ENCODE peak calls at places on chromosomes 4 and X, in four cellular contexts. Y is IMR-90, R is neuronal stem cell, B is mesenchymal stem cell. F is an unnamed sample.

GRCh38 chr4:141534985-141535384 is 101.4 kb upstream of the IL15 start:
- DNase-seq in Y (peak), B (no peak), R (no peak), F (no peak)

GRCh38 chr4:42641696-42642095 is 15.2 kb downstream of the ATP8A1 start:
- DNase-seq in R (no peak), B (no peak), Y (no peak), F (no peak)

GRCh38 chr4:155889036-155889793 is 14.3 kb upstream of the TDO2 start:
- DNase-seq in R (no peak), B (peak), Y (peak), F (no peak)

GRCh38 chrX:44708470-44708869 is 135.4 kb upstream of the DUSP21 start:
- DNase-seq in R (no peak), Y (no peak), B (no peak), F (no peak)

GRCh38 chr4:165723051-165723805 is 149.8 kb upstream of the TLL1 start:
- DNase-seq in R (no peak), Y (no peak), B (no peak), F (no peak)

GRCh38 chr4:73885570-73886230 is 16.5 kb downstream of the CXCL1 start:
- DNase-seq in R (no peak), Y (no peak), B (no peak), F (no peak)

GRCh38 chr4:147019061-147019460 is 73.4 kb upstream of the TTC29 start:
- DNase-seq in R (peak), Y (peak), B (peak), F (peak)

GRCh38 chr4:159946983-159947645 is 844.2 kb downstream of the RAPGEF2 start:
- DNase-seq in Y (peak), R (peak), B (peak), F (peak)

GRCh38 chr4:103996637-103997036 is 276.9 kb upstream of the TACR3 start:
- DNase-seq in Y (no peak), R (peak), B (peak), F (peak)

GRCh38 chr4:155033604-155034003 is 174.8 kb upstream of the NPY2R start:
- DNase-seq in Y (no peak), B (no peak), R (no peak), F (peak)

GRCh38 chrX:52346462-52347165 is 22.2 kb upstream of the XAGE2 start:
- DNase-seq in R (no peak), Y (peak), B (no peak), F (peak)

GRCh38 chrX:109793191-109793590 is 60.1 kb upstream of the ACSL4 start:
- DNase-seq in Y (no peak), B (no peak), R (no peak), F (peak)

GRCh38 chrX:109795682-109796081 is 62.6 kb upstream of the ACSL4 start:
- DNase-seq in Y (no peak), R (no peak), B (no peak), F (no peak)

GRCh38 chrX:109797311-109797975 is 64.4 kb upstream of the ACSL4 start:
- DNase-seq in R (no peak), Y (no peak), B (no peak), F (no peak)
- H3K27ac ChIP-seq in R (no peak), Y (no peak), B (no peak), F (no peak)

GRCh38 chrX:112846787-112847186 is 6.2 kb upstream of the AMOT start:
- DNase-seq in Y (no peak), B (no peak), R (no peak), F (no peak)
- H2BK120ac ChIP-seq in Y (no peak), B (no peak), R (no peak), F (no peak)

GRCh38 chrX:49061916-49062315 is 3.1 kb downstream of the CCDC120 start:
- DNase-seq in B (no peak), R (no peak), Y (no peak), F (no peak)
- H3K18ac ChIP-seq in B (no peak), R (no peak), Y (no peak), F (no peak)

GRCh38 chr4:37627263-37627662 is 58.9 kb downstream of the RELL1 start:
- DNase-seq in Y (no peak), B (no peak), R (no peak), F (no peak)

GRCh38 chr4:37623125-37623524 is 63.1 kb downstream of the RELL1 start:
- DNase-seq in B (no peak), R (no peak), Y (no peak), F (no peak)

GRCh38 chr4:37620174-37620573 is 66.0 kb downstream of the RELL1 start:
- DNase-seq in B (peak), Y (no peak), R (no peak), F (no peak)

GRCh38 chr4:37625499-37625898 is 60.7 kb downstream of the RELL1 start:
- DNase-seq in Y (no peak), R (no peak), B (no peak), F (no peak)

GRCh38 chr4:37623940-37624339 is 62.2 kb downstream of the RELL1 start:
- DNase-seq in R (no peak), Y (no peak), B (no peak), F (no peak)
- H3K27ac ChIP-seq in R (no peak), Y (no peak), B (no peak), F (no peak)

DNA sequence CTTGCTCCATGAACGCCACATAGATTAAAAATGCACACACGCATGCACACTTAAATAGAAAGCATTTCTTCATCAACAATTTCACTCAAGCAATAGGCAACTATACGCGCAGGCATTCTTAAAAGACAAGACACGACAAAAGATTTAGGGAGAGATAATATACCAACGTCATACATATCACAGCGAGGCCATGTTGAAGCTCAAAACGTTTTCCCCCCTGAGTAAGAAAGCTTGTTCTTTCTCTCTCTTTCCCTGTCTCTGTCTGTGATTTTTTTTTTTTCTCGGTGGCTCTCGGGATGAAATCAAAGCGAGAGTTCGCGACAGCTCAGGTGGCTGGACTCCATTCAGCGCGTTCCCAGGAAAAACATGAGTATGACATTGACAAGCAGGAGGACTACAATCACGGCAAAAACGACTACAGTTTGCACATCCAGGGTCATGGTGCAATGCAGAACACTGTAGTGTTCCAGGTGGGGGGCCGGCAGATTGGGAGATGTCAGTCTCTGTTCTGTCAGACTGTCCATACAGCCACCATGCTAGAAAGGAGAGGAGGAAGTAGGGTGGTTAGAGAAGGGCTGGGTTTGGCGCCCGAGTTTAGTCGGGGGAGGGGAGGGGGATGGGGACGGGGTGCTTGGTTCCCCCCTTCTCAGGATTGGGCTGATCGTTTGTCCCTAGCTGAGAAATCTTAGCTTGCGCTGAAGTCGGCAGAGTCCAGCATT is 30.7 kb downstream of the ARHGEF9 start:
- DNase-seq in R (no peak), B (peak), Y (peak), F (no peak)
- H2BK120ac ChIP-seq in R (no peak), B (no peak), Y (peak), F (no peak)

GRCh38 chr4:39526810-39527295 is 386 bp downstream of the UGDH start:
- DNase-seq in R (peak), Y (no peak), B (no peak), F (no peak)
- H3K18ac ChIP-seq in R (peak), Y (peak), B (peak), F (peak)

DNA sequence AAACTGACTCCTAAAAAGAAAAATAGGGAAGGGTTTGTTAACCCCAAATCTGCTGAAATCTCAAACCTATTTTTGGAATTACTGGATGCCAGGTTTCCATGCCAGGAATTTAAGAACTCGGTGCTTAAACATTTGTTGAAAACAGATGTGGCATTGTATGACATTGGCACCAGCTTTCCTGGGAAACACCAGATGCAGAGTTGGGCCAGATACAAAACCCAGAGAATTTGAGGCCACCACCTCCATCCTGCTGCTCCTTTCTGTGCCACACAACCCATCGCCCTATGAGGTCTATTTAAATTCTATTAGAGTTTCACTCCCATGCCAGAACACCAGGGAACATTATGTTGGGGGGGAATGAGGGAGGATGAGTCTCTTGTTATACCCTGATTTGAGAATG is 71.7 kb downstream of the ARAP2 start:
- DNase-seq in Y (no peak), B (no peak), R (no peak), F (no peak)
- H3K27ac ChIP-seq in Y (no peak), B (no peak), R (no peak), F (no peak)

GRCh38 chr4:67700874-67701850 is at the start of gene UBA6:
- DNase-seq in Y (peak), R (peak), B (peak), F (peak)
- H2BK120ac ChIP-seq in Y (peak), R (no peak), B (no peak), F (no peak)